ENCODE peak calls at places on chromosomes 4 and X, in nine cellular contexts. One of them, this sample, is unnamed.

GRCh38 chr4:101269682-101270081 is 77.6 kb downstream of the PPP3CA start:
- DNase-seq in AG04450: no peak
- DNase-seq in effector memory CD4-positive, alpha-beta T cell: no peak
- DNase-seq in dorsolateral prefrontal cortex: no peak
- DNase-seq in left lung: no peak
- DNase-seq in upper lobe of right lung: no peak
- DNase-seq in mesendoderm: no peak
- DNase-seq in tibial artery: no peak
- DNase-seq in osteoblast: no peak
- DNase-seq in this sample: no peak

GRCh38 chrX:110317079-110317819 is 636 bp downstream of the AMMECR1 start:
- DNase-seq in AG04450: no peak
- DNase-seq in effector memory CD4-positive, alpha-beta T cell: peak; percentile 1
- DNase-seq in dorsolateral prefrontal cortex: peak; percentile 50
- DNase-seq in left lung: peak; percentile 78
- DNase-seq in upper lobe of right lung: peak; percentile 64
- DNase-seq in mesendoderm: peak; percentile 16
- DNase-seq in tibial artery: peak; percentile 21
- DNase-seq in osteoblast: peak; percentile 75
- DNase-seq in this sample: peak; percentile 29

GRCh38 chrX:118058924-118059323 is 57.7 kb downstream of the KLHL13 start:
- DNase-seq in AG04450: no peak
- DNase-seq in effector memory CD4-positive, alpha-beta T cell: no peak
- DNase-seq in dorsolateral prefrontal cortex: no peak
- DNase-seq in left lung: no peak
- DNase-seq in upper lobe of right lung: no peak
- DNase-seq in mesendoderm: no peak
- DNase-seq in tibial artery: no peak
- DNase-seq in osteoblast: no peak
- DNase-seq in this sample: no peak

GRCh38 chrX:121333942-121334341 is 286.5 kb downstream of the GLUD2 start:
- DNase-seq in AG04450: no peak
- DNase-seq in effector memory CD4-positive, alpha-beta T cell: no peak
- DNase-seq in dorsolateral prefrontal cortex: no peak
- DNase-seq in left lung: no peak
- DNase-seq in upper lobe of right lung: no peak
- DNase-seq in mesendoderm: peak; percentile 35
- DNase-seq in tibial artery: no peak
- DNase-seq in osteoblast: no peak
- DNase-seq in this sample: peak; percentile 9

GRCh38 chrX:22389544-22390243 is 117.0 kb downstream of the CBLL2 start:
- DNase-seq in AG04450: peak; percentile 30
- DNase-seq in effector memory CD4-positive, alpha-beta T cell: no peak
- DNase-seq in dorsolateral prefrontal cortex: no peak
- DNase-seq in left lung: no peak
- DNase-seq in upper lobe of right lung: no peak
- DNase-seq in mesendoderm: peak; percentile 3
- DNase-seq in tibial artery: no peak
- DNase-seq in osteoblast: peak; percentile 78
- DNase-seq in this sample: no peak

GRCh38 chr4:183107891-183108459 is 8.9 kb downstream of the WWC2 start:
- DNase-seq in AG04450: no peak
- DNase-seq in effector memory CD4-positive, alpha-beta T cell: no peak
- DNase-seq in dorsolateral prefrontal cortex: no peak
- DNase-seq in left lung: no peak
- DNase-seq in upper lobe of right lung: no peak
- DNase-seq in mesendoderm: peak; percentile 51
- DNase-seq in tibial artery: no peak
- DNase-seq in osteoblast: no peak
- DNase-seq in this sample: no peak

GRCh38 chrX:44244008-44244407 is 99.5 kb downstream of the EFHC2 start:
- DNase-seq in AG04450: no peak
- DNase-seq in effector memory CD4-positive, alpha-beta T cell: no peak
- DNase-seq in dorsolateral prefrontal cortex: no peak
- DNase-seq in left lung: no peak
- DNase-seq in upper lobe of right lung: no peak
- DNase-seq in mesendoderm: peak; percentile 26
- DNase-seq in tibial artery: no peak
- DNase-seq in osteoblast: no peak
- DNase-seq in this sample: peak; percentile 30

GRCh38 chr4:26787461-26788340 is 72.9 kb upstream of the STIM2 start:
- DNase-seq in AG04450: no peak
- DNase-seq in effector memory CD4-positive, alpha-beta T cell: no peak
- DNase-seq in dorsolateral prefrontal cortex: no peak
- DNase-seq in left lung: peak; percentile 76
- DNase-seq in upper lobe of right lung: no peak
- DNase-seq in mesendoderm: peak; percentile 81
- DNase-seq in tibial artery: no peak
- DNase-seq in osteoblast: peak; percentile 82
- DNase-seq in this sample: peak; percentile 64

GRCh38 chrX:45710081-45710801 is 509.6 kb upstream of the DIPK2B start:
- DNase-seq in AG04450: peak; percentile 76
- DNase-seq in effector memory CD4-positive, alpha-beta T cell: no peak
- DNase-seq in dorsolateral prefrontal cortex: no peak
- DNase-seq in left lung: no peak
- DNase-seq in upper lobe of right lung: no peak
- DNase-seq in mesendoderm: no peak
- DNase-seq in tibial artery: no peak
- DNase-seq in osteoblast: peak; percentile 84
- DNase-seq in this sample: no peak

GRCh38 chrX:121876316-121876715 is 828.9 kb downstream of the GLUD2 start:
- DNase-seq in AG04450: no peak
- DNase-seq in effector memory CD4-positive, alpha-beta T cell: no peak
- DNase-seq in dorsolateral prefrontal cortex: no peak
- DNase-seq in left lung: no peak
- DNase-seq in upper lobe of right lung: no peak
- DNase-seq in mesendoderm: peak; percentile 25
- DNase-seq in tibial artery: no peak
- DNase-seq in osteoblast: no peak
- DNase-seq in this sample: no peak

GRCh38 chr4:62070291-62070852 is 870.2 kb downstream of the ADGRL3 start:
- DNase-seq in AG04450: no peak
- DNase-seq in effector memory CD4-positive, alpha-beta T cell: no peak
- DNase-seq in dorsolateral prefrontal cortex: no peak
- DNase-seq in left lung: peak; percentile 43
- DNase-seq in upper lobe of right lung: peak; percentile 29
- DNase-seq in mesendoderm: peak; percentile 53
- DNase-seq in tibial artery: no peak
- DNase-seq in osteoblast: no peak
- DNase-seq in this sample: no peak

GRCh38 chrX:39631275-39631674 is 466.5 kb downstream of the BCOR start:
- DNase-seq in AG04450: no peak
- DNase-seq in effector memory CD4-positive, alpha-beta T cell: no peak
- DNase-seq in dorsolateral prefrontal cortex: no peak
- DNase-seq in left lung: no peak
- DNase-seq in upper lobe of right lung: no peak
- DNase-seq in mesendoderm: no peak
- DNase-seq in tibial artery: no peak
- DNase-seq in osteoblast: no peak
- DNase-seq in this sample: no peak

GRCh38 chr4:173522160-173522873 is 7.7 kb downstream of the HAND2 start:
- DNase-seq in AG04450: peak; percentile 59
- DNase-seq in effector memory CD4-positive, alpha-beta T cell: no peak
- DNase-seq in dorsolateral prefrontal cortex: no peak
- DNase-seq in left lung: peak; percentile 81
- DNase-seq in upper lobe of right lung: no peak
- DNase-seq in mesendoderm: peak; percentile 80
- DNase-seq in tibial artery: peak; percentile 85
- DNase-seq in osteoblast: peak; percentile 100
- DNase-seq in this sample: peak; percentile 93

GRCh38 chrX:110397904-110398303 is 39.3 kb downstream of the RTL9 start:
- DNase-seq in AG04450: no peak
- DNase-seq in effector memory CD4-positive, alpha-beta T cell: no peak
- DNase-seq in dorsolateral prefrontal cortex: no peak
- DNase-seq in left lung: no peak
- DNase-seq in upper lobe of right lung: no peak
- DNase-seq in mesendoderm: peak; percentile 19
- DNase-seq in tibial artery: no peak
- DNase-seq in osteoblast: no peak
- DNase-seq in this sample: no peak

GRCh38 chr4:11106190-11106589 is 322.5 kb downstream of the HS3ST1 start:
- DNase-seq in AG04450: no peak
- DNase-seq in effector memory CD4-positive, alpha-beta T cell: no peak
- DNase-seq in dorsolateral prefrontal cortex: no peak
- DNase-seq in left lung: no peak
- DNase-seq in upper lobe of right lung: no peak
- DNase-seq in mesendoderm: no peak
- DNase-seq in tibial artery: no peak
- DNase-seq in osteoblast: no peak
- DNase-seq in this sample: no peak

GRCh38 chrX:13077168-13077567 is 32.7 kb upstream of the FAM9C start:
- DNase-seq in AG04450: no peak
- DNase-seq in effector memory CD4-positive, alpha-beta T cell: peak; percentile 12
- DNase-seq in dorsolateral prefrontal cortex: no peak
- DNase-seq in left lung: no peak
- DNase-seq in upper lobe of right lung: no peak
- DNase-seq in mesendoderm: no peak
- DNase-seq in tibial artery: peak; percentile 30
- DNase-seq in osteoblast: no peak
- DNase-seq in this sample: no peak

DNA sequence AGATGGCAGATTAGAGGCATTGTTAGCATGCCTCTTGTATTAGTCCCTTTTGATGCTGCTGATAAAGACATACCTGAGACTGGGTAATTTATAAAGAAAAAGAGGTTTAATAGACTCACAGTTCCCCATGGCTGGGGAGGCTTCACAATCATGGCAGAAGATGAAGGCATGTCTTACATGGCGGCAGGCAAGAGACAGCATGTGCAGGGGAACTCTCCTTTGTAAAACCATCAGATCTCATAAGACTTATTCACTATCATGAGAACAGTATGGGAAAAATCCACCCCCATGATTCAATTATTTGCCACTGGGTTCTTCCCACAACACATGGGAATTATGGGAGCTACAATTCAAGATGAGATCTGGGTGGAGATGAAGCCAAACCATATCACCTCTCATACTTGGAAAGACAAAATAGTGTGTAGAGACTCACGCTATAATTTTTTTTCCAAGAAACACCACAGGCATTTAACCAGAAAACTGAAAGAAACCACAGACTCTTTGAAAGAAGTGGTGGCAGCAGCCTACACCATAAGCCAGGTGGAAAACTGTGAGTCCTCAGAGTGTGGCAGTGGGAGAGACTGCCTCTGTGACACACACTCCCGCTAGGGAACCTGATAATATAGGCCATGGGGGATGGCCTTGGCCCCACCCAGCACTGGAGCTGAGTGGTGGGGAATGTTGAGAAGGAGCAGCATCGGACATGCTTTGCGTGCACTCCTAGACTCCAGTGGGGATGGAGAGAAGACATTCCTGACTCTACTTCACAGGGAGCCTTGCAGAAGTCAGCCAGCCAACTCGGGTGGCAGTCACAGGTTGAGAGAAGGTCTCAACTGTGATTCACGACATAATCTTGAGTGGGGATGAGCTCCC is 51.5 kb downstream of the SLC2A9 start:
- DNase-seq in AG04450: no peak
- DNase-seq in effector memory CD4-positive, alpha-beta T cell: no peak
- DNase-seq in dorsolateral prefrontal cortex: no peak
- DNase-seq in left lung: no peak
- DNase-seq in upper lobe of right lung: no peak
- DNase-seq in mesendoderm: peak; percentile 9
- DNase-seq in tibial artery: no peak
- DNase-seq in osteoblast: no peak
- DNase-seq in this sample: no peak
- H3K4me3 ChIP-seq in AG04450: no peak overlapping the region
- H3K4me3 ChIP-seq in effector memory CD4-positive, alpha-beta T cell: no peak overlapping the region
- H3K4me3 ChIP-seq in dorsolateral prefrontal cortex: no peak overlapping the region
- H3K4me3 ChIP-seq in left lung: no peak overlapping the region
- H3K4me3 ChIP-seq in upper lobe of right lung: no peak overlapping the region
- H3K4me3 ChIP-seq in mesendoderm: no peak overlapping the region
- H3K4me3 ChIP-seq in tibial artery: no peak overlapping the region
- H3K4me3 ChIP-seq in osteoblast: no peak overlapping the region
- H3K4me3 ChIP-seq in this sample: no peak overlapping the region

GRCh38 chr4:151674804-151675290 is 86.0 kb downstream of the GATB start:
- DNase-seq in AG04450: no peak
- DNase-seq in effector memory CD4-positive, alpha-beta T cell: no peak
- DNase-seq in dorsolateral prefrontal cortex: peak; percentile 72
- DNase-seq in left lung: peak; percentile 84
- DNase-seq in upper lobe of right lung: peak; percentile 78
- DNase-seq in mesendoderm: peak; percentile 69
- DNase-seq in tibial artery: no peak
- DNase-seq in osteoblast: no peak
- DNase-seq in this sample: peak; percentile 83
- H3K27ac ChIP-seq in AG04450: no peak overlapping the region
- H3K27ac ChIP-seq in effector memory CD4-positive, alpha-beta T cell: no peak overlapping the region
- H3K27ac ChIP-seq in dorsolateral prefrontal cortex: peak overlapping the region; percentile 73
- H3K27ac ChIP-seq in left lung: no peak overlapping the region
- H3K27ac ChIP-seq in upper lobe of right lung: no peak overlapping the region
- H3K27ac ChIP-seq in mesendoderm: no peak overlapping the region
- H3K27ac ChIP-seq in tibial artery: peak overlapping the region; percentile 38
- H3K27ac ChIP-seq in osteoblast: no peak overlapping the region
- H3K27ac ChIP-seq in this sample: peak overlapping the region; percentile 14

GRCh38 chr4:34814266-34814665 is 1430.0 kb downstream of the ARAP2 start:
- DNase-seq in AG04450: no peak
- DNase-seq in effector memory CD4-positive, alpha-beta T cell: no peak
- DNase-seq in dorsolateral prefrontal cortex: no peak
- DNase-seq in left lung: no peak
- DNase-seq in upper lobe of right lung: no peak
- DNase-seq in mesendoderm: no peak
- DNase-seq in tibial artery: no peak
- DNase-seq in osteoblast: no peak
- DNase-seq in this sample: no peak
- H3K4me3 ChIP-seq in AG04450: no peak overlapping the region
- H3K4me3 ChIP-seq in effector memory CD4-positive, alpha-beta T cell: no peak overlapping the region
- H3K4me3 ChIP-seq in dorsolateral prefrontal cortex: no peak overlapping the region
- H3K4me3 ChIP-seq in left lung: no peak overlapping the region
- H3K4me3 ChIP-seq in upper lobe of right lung: no peak overlapping the region
- H3K4me3 ChIP-seq in mesendoderm: no peak overlapping the region
- H3K4me3 ChIP-seq in tibial artery: no peak overlapping the region
- H3K4me3 ChIP-seq in osteoblast: no peak overlapping the region
- H3K4me3 ChIP-seq in this sample: no peak overlapping the region

GRCh38 chr4:5755161-5755560 is 44.2 kb downstream of the EVC start:
- DNase-seq in AG04450: no peak
- DNase-seq in effector memory CD4-positive, alpha-beta T cell: no peak
- DNase-seq in dorsolateral prefrontal cortex: no peak
- DNase-seq in left lung: no peak
- DNase-seq in upper lobe of right lung: peak; percentile 45
- DNase-seq in mesendoderm: no peak
- DNase-seq in tibial artery: no peak
- DNase-seq in osteoblast: no peak
- DNase-seq in this sample: no peak
- H3K27ac ChIP-seq in AG04450: no peak overlapping the region
- H3K27ac ChIP-seq in effector memory CD4-positive, alpha-beta T cell: no peak overlapping the region
- H3K27ac ChIP-seq in dorsolateral prefrontal cortex: no peak overlapping the region
- H3K27ac ChIP-seq in left lung: no peak overlapping the region
- H3K27ac ChIP-seq in upper lobe of right lung: no peak overlapping the region
- H3K27ac ChIP-seq in mesendoderm: no peak overlapping the region
- H3K27ac ChIP-seq in tibial artery: no peak overlapping the region
- H3K27ac ChIP-seq in osteoblast: no peak overlapping the region
- H3K27ac ChIP-seq in this sample: no peak overlapping the region